ENCODE peak calls at places on chromosomes 5 and 9, in five cellular contexts. I, Y, E, X and H are unnamed samples.

GRCh38 chr5:97501965-97502305 is 318.9 kb upstream of the RIOK2 start:
- DNase-seq in I (peak; percentile 16), Y (no peak), E (no peak), X (no peak), H (no peak)

GRCh38 chr5:310941-311434 is 10.5 kb upstream of the AHRR start:
- DNase-seq in I (peak; percentile 65), Y (no peak), E (no peak), X (no peak), H (no peak)

GRCh38 chr5:9046756-9047481 is 499.0 kb downstream of the SEMA5A start:
- DNase-seq in I (peak; percentile 99), Y (peak; percentile 30), E (no peak), X (no peak), H (no peak)

GRCh38 chr5:61534481-61535267 is 202.6 kb downstream of the ZSWIM6 start:
- DNase-seq in I (no peak), Y (no peak), E (no peak), X (no peak), H (no peak)

GRCh38 chr5:75368391-75368790 is 31.4 kb downstream of the HMGCR start:
- DNase-seq in I (peak; percentile 85), Y (no peak), E (no peak), X (no peak), H (no peak)

GRCh38 chr5:59317023-59317771 is 576.3 kb downstream of the PDE4D start:
- DNase-seq in I (peak; percentile 23), Y (peak; percentile 21), E (no peak), X (peak; percentile 72), H (peak; percentile 35)

GRCh38 chr5:133883916-133884315 is 84.5 kb downstream of the C5orf15 start:
- DNase-seq in I (no peak), Y (no peak), E (no peak), X (no peak), H (no peak)

GRCh38 chr5:38404667-38405276 is 146.4 kb downstream of the EGFLAM start:
- DNase-seq in I (no peak), Y (no peak), E (peak; percentile 60), X (no peak), H (no peak)

GRCh38 chr5:143913008-143913752 is 101.2 kb downstream of the HMHB1 start:
- DNase-seq in I (peak; percentile 91), Y (no peak), E (no peak), X (no peak), H (no peak)

GRCh38 chr9:95004452-95005275 is 278.2 kb downstream of the AOPEP start:
- DNase-seq in I (no peak), Y (peak; percentile 72), E (peak; percentile 77), X (peak; percentile 60), H (peak; percentile 28)

GRCh38 chr5:404666-405241 is 38.2 kb upstream of the EXOC3 start:
- DNase-seq in I (no peak), Y (no peak), E (no peak), X (no peak), H (no peak)

GRCh38 chr9:127225747-127226646 is 38.6 kb upstream of the GARNL3 start:
- DNase-seq in I (peak; percentile 17), Y (peak; percentile 40), E (no peak), X (no peak), H (no peak)

GRCh38 chr5:85769347-85769746 is 848.4 kb upstream of the COX7C start:
- DNase-seq in I (no peak), Y (no peak), E (no peak), X (no peak), H (no peak)

GRCh38 chr9:127450170-127450830 is 906 bp downstream of the RPL12 start:
- DNase-seq in I (peak; percentile 53), Y (peak; percentile 30), E (no peak), X (no peak), H (no peak)

GRCh38 chr5:32869216-32869615 is 158.1 kb downstream of the NPR3 start:
- DNase-seq in I (peak; percentile 60), Y (no peak), E (no peak), X (no peak), H (no peak)

GRCh38 chr9:110971705-110972104 is 66.6 kb downstream of the LPAR1 start:
- DNase-seq in I (no peak), Y (no peak), E (no peak), X (no peak), H (no peak)

GRCh38 chr5:36079200-36079761 is 12.6 kb upstream of the UGT3A2 start:
- DNase-seq in I (peak; percentile 44), Y (no peak), E (no peak), X (no peak), H (no peak)

GRCh38 chr9:33289501-33289900 is 815 bp upstream of the NFX1 start:
- DNase-seq in I (no peak), Y (peak; percentile 22), E (no peak), X (no peak), H (no peak)

GRCh38 chr5:150557507-150557872 is 49.6 kb downstream of the NDST1 start:
- DNase-seq in I (no peak), Y (no peak), E (no peak), X (no peak), H (no peak)

GRCh38 chr9:17636359-17636758 is 57.5 kb downstream of the SH3GL2 start:
- DNase-seq in I (no peak), Y (no peak), E (no peak), X (no peak), H (no peak)
- TF ChIP-seq POLR2A in I (no peak), Y (no peak), E (no peak), X (no peak), H (no peak)

GRCh38 chr5:169880012-169880673 is 100.2 kb downstream of the INSYN2B start:
- DNase-seq in I (no peak), Y (no peak), E (no peak), X (no peak), H (no peak)
- TF ChIP-seq POLR2A in I (no peak), Y (no peak), E (no peak), X (no peak), H (no peak)

GRCh38 chr5:172779968-172780350 is 9.0 kb upstream of the DUSP1 start:
- DNase-seq in I (no peak), Y (no peak), E (no peak), X (no peak), H (no peak)
- TF ChIP-seq POLR2A in I (no peak), Y (no peak), E (no peak), X (no peak), H (no peak)

DNA sequence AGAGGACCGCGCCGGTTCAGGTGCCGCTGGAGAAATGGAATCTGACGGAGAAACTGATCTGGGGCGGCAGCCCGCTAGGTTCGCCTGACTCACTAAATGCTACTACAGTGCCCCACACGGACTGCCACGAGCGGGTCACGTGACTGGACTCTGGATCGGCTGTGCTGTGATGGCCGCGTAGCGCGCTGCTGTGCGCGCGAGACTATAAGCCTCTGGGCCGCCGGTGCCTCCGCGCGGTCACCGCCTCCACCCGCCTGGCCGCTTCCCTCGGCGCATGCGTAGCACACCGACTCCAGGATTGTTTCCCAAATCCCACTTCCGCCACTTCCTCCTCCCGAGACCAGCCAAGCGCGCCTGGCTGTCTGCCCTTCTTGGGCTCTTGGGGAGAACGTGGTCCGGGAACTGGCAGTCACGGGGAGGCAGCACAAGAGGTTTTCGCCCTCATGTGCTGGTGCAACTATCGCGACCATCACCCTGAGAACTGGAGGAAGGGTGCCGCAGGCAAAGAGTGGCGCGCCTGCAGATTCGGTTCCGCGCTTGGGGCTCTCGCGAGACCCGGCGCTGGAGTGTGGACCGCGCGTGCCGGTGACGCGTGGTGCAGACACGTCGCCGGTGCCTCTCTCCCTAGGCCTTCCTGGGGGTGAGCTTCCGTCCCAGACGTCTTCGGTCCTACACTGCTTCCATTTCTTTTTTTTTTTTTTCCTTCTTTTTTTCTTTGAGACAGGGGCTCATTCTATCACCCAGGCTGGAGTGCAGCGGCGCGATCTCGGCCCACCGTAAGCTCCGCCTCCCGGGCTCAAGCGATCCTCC is 35.8 kb upstream of the GLDC start:
- DNase-seq in I (peak; percentile 98), Y (peak; percentile 95), E (peak; percentile 98), X (peak; percentile 93), H (peak; percentile 97)
- TF ChIP-seq POLR2A in I (peak; percentile 87), Y (peak; percentile 82), E (peak; percentile 97), X (peak; percentile 69), H (peak; percentile 63)

DNA sequence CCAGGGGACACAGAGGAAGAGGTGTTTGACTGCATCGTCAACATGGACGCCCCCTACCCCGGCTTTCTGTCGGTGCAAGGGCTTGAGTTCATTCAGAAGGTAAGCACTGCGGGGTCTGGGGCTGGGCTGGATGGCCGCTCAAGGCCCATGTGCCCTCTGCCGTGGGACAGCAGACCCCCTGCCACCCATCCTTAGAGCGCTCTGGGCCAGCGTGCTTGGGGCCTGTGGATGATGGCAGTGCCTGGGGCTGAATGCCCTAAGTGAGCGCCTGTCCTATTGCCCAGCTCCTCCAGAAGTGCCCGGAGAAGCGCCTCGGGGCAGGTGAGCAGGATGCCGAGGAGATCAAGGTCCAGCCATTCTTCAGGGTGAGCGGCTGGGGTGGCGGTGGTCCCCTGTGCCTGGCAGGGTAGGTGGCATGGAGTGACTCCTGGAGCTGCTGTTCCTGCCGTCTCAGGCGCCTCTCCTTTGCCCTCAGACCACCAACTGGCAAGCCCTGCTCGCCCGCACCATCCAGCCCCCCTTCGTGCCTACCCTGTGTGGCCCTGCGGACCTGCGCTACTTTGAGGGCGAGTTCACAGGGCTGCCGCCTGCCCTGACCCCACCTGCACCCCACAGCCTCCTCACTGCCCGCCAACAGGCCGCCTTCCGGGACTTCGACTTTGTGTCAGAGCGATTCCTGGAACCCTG is 3.9 kb downstream of the ZDHHC12 start:
- DNase-seq in I (no peak), Y (no peak), E (no peak), X (no peak), H (no peak)
- TF ChIP-seq POLR2A in I (no peak), Y (no peak), E (no peak), X (no peak), H (no peak)

GRCh38 chr9:93450817-93451761 is at the start of gene FAM120A:
- DNase-seq in I (peak; percentile 70), Y (peak; percentile 61), E (peak; percentile 83), X (peak; percentile 66), H (peak; percentile 51)

GRCh38 chr9:93456022-93456421 is 2.6 kb upstream of the FAM120AOS start:
- DNase-seq in I (peak; percentile 13), Y (no peak), E (no peak), X (no peak), H (no peak)

GRCh38 chr9:93452710-93453046 is 703 bp downstream of the FAM120AOS start:
- DNase-seq in I (no peak), Y (no peak), E (peak; percentile 56), X (peak; percentile 26), H (peak; percentile 38)

GRCh38 chr9:93451762-93452709 is 551 bp downstream of the FAM120A start:
- DNase-seq in I (peak; percentile 33), Y (peak; percentile 44), E (peak; percentile 66), X (peak; percentile 26), H (peak; percentile 27)

GRCh38 chr9:93453047-93453914 is at the start of gene FAM120AOS:
- DNase-seq in I (peak; percentile 95), Y (peak; percentile 92), E (peak; percentile 94), X (peak; percentile 96), H (peak; percentile 92)
- TF ChIP-seq POLR2A in I (no peak), Y (peak; percentile 51), E (peak; percentile 80), X (peak; percentile 80), H (peak; percentile 84)